ENCODE peak calls at places on chromosomes 6 and 20, in eight cellular contexts. I is PC-3; K is fibroblast of lung; P is tibial nerve; T is CD4-positive, alpha-beta memory T cell; J is CD4-positive, alpha-beta T cell; A is HCT116; E is A549. R is an unnamed sample.

GRCh38 chr20:8291200-8291599 is 159.1 kb downstream of the PLCB1 start:
- DNase-seq in P (no peak), J (no peak), K (no peak), T (no peak), A (no peak), I (no peak), E (no peak), R (no peak)

GRCh38 chr20:21739682-21740081 is 34.2 kb downstream of the PAX1 start:
- DNase-seq in A (no peak), J (no peak), P (no peak), K (no peak), T (no peak), E (no peak), I (no peak), R (peak; percentile 39)

GRCh38 chr20:38418509-38419204 is 16.5 kb downstream of the SNHG17 start:
- DNase-seq in T (no peak), K (peak; percentile 43), J (no peak), E (no peak), I (no peak), A (no peak), P (no peak), R (peak; percentile 42)

GRCh38 chr6:88636871-88637270 is 326.5 kb downstream of the RNGTT start:
- DNase-seq in J (no peak), K (no peak), A (no peak), T (no peak), I (no peak), P (no peak), E (no peak), R (no peak)

GRCh38 chr6:6169141-6169540 is 151.3 kb downstream of the F13A1 start:
- DNase-seq in I (no peak), E (no peak), A (no peak), T (no peak), P (no peak), J (no peak), K (no peak), R (no peak)

GRCh38 chr20:30922129-30922528 is 335.3 kb upstream of the DEFB115 start:
- DNase-seq in P (no peak), E (no peak), A (no peak), T (no peak), I (no peak), K (no peak), J (no peak), R (no peak)

GRCh38 chr6:148396926-148397325 is 54.3 kb downstream of the SASH1 start:
- DNase-seq in K (no peak), J (no peak), E (no peak), I (no peak), A (no peak), P (no peak), T (no peak), R (no peak)

GRCh38 chr20:37390891-37391525 is 45.1 kb downstream of the SRC start:
- DNase-seq in T (no peak), J (no peak), A (no peak), K (no peak), I (no peak), P (no peak), E (peak; percentile 22), R (peak; percentile 9)

GRCh38 chr20:63891061-63892002 is 3.6 kb upstream of the DNAJC5 start:
- DNase-seq in A (no peak), E (no peak), J (no peak), I (no peak), K (no peak), P (no peak), T (no peak), R (no peak)

GRCh38 chr6:45222380-45222779 is 105.8 kb upstream of the RUNX2 start:
- DNase-seq in T (no peak), E (no peak), J (no peak), I (no peak), K (peak; percentile 12), P (no peak), A (no peak), R (no peak)

GRCh38 chr6:84061174-84061573 is 27.6 kb downstream of the MRAP2 start:
- DNase-seq in P (no peak), E (no peak), K (no peak), J (no peak), A (no peak), I (no peak), T (no peak), R (no peak)

GRCh38 chr6:106870069-106870468 is 104.5 kb downstream of the CD24 start:
- DNase-seq in I (peak; percentile 75), E (peak; percentile 34), P (no peak), K (peak; percentile 97), J (no peak), A (no peak), T (no peak), R (no peak)

GRCh38 chr20:64083380-64084208 is 604 bp downstream of the LKAAEAR1 start:
- DNase-seq in K (peak; percentile 79), A (no peak), P (peak; percentile 36), J (peak; percentile 54), T (peak; percentile 50), I (peak; percentile 77), E (peak; percentile 87), R (peak; percentile 46)

GRCh38 chr20:64149809-64150560 is 14.3 kb upstream of the MYT1 start:
- DNase-seq in E (no peak), I (no peak), T (no peak), J (no peak), P (no peak), A (no peak), K (no peak), R (no peak)

GRCh38 chr20:9409352-9409751 is 105.0 kb upstream of the LAMP5 start:
- DNase-seq in K (peak; percentile 76), A (no peak), I (peak; percentile 77), J (no peak), P (no peak), T (no peak), E (no peak), R (no peak)

GRCh38 chr6:35139924-35140524 is 1.1 kb downstream of the TCP11 start:
- DNase-seq in I (peak; percentile 74), K (peak; percentile 67), A (peak; percentile 50), J (peak; percentile 14), T (peak; percentile 37), E (peak; percentile 67), P (no peak), R (peak; percentile 57)

GRCh38 chr6:138182939-138183791 is 21.4 kb downstream of the ARFGEF3 start:
- DNase-seq in K (no peak), T (no peak), P (no peak), J (no peak), A (no peak), E (no peak), I (no peak), R (peak; percentile 9)

GRCh38 chr6:131213501-131213990 is 78.3 kb downstream of the AKAP7 start:
- DNase-seq in K (peak; percentile 36), E (no peak), T (no peak), P (no peak), I (no peak), J (no peak), A (no peak), R (no peak)

GRCh38 chr20:32521780-32522524 is 63.2 kb downstream of the NOL4L start:
- DNase-seq in A (peak; percentile 15), I (peak; percentile 74), P (no peak), K (peak; percentile 33), T (peak; percentile 70), E (peak; percentile 51), J (peak; percentile 53), R (peak; percentile 72)

GRCh38 chr20:32524871-32525501 is 60.1 kb downstream of the NOL4L start:
- DNase-seq in E (no peak), K (no peak), A (no peak), T (no peak), J (no peak), I (no peak), P (peak; percentile 40), R (no peak)

GRCh38 chr20:32523613-32524218 is 61.4 kb downstream of the NOL4L start:
- DNase-seq in E (no peak), K (no peak), A (no peak), T (no peak), J (no peak), P (no peak), I (no peak), R (peak; percentile 98)

GRCh38 chr20:32522525-32522774 is 62.7 kb downstream of the NOL4L start:
- DNase-seq in J (no peak), P (no peak), T (no peak), A (no peak), E (no peak), I (no peak), K (no peak), R (peak; percentile 69)

GRCh38 chr20:32522775-32523612 is 62.1 kb downstream of the NOL4L start:
- DNase-seq in E (no peak), T (no peak), J (no peak), I (no peak), A (no peak), P (no peak), K (peak; percentile 30), R (peak; percentile 53)
- H3K27ac ChIP-seq in E (no peak overlapping the region), T (peak overlapping the region; percentile 38), J (peak overlapping the region; percentile 69), I (no peak overlapping the region), A (no peak overlapping the region), P (no peak overlapping the region), K (no peak overlapping the region), R (no peak overlapping the region)

GRCh38 chr20:49753133-49753532 is 39.5 kb upstream of the B4GALT5 start:
- DNase-seq in T (no peak), I (peak; percentile 63), P (no peak), K (no peak), A (no peak), E (no peak), J (no peak), R (no peak)
- H3K27ac ChIP-seq in T (no peak overlapping the region), I (no peak overlapping the region), P (no peak overlapping the region), K (no peak overlapping the region), A (no peak overlapping the region), E (no peak overlapping the region), J (no peak overlapping the region), R (no peak overlapping the region)

GRCh38 chr6:24980507-24981384 is 45.0 kb upstream of the RIPOR2 start:
- DNase-seq in P (no peak), E (no peak), J (no peak), A (no peak), K (peak; percentile 69), T (no peak), I (peak; percentile 19), R (no peak)
- H3K27ac ChIP-seq in P (peak overlapping the region; percentile 63), E (no peak overlapping the region), J (no peak overlapping the region), A (no peak overlapping the region), K (no peak overlapping the region), T (no peak overlapping the region), I (no peak overlapping the region), R (no peak overlapping the region)

DNA sequence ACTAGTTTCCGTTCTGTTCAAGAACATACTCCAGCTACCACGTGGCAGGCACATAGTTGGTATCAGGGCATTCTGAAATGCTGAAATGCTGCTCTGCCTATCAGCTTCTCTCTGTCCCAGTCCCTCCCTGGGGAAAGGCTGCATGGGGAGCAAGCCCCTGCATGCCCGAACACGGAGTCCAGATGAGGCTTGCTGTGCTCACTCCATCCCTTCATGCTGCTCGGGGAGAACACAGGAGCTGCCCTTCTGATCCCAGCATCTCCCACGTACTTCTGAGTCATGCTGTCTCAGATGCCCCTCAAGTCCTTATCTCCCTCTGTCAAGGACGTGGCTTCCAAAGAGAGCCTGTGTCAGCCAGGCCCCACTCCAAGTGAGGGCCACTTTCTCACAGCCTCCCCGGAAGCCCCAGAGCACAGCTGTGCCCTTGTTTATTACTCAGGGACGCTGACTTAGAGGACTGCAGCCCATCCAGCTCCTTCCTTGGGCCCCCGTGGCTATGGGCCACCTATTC is 29.4 kb downstream of the THBS2 start:
- DNase-seq in E (no peak), K (peak; percentile 91), I (no peak), A (no peak), T (no peak), J (no peak), P (no peak), R (peak; percentile 36)
- H3K27ac ChIP-seq in E (no peak overlapping the region), K (peak overlapping the region; percentile 28), I (no peak overlapping the region), A (no peak overlapping the region), T (no peak overlapping the region), J (no peak overlapping the region), P (peak overlapping the region; percentile 34), R (no peak overlapping the region)

GRCh38 chr20:19806806-19807691 is 49.0 kb downstream of the RIN2 start:
- DNase-seq in P (no peak), J (no peak), A (no peak), T (no peak), I (peak; percentile 71), K (peak; percentile 82), E (peak; percentile 32), R (peak; percentile 71)
- H3K27ac ChIP-seq in P (peak overlapping the region; percentile 37), J (no peak overlapping the region), A (no peak overlapping the region), T (no peak overlapping the region), I (peak overlapping the region; percentile 32), K (peak overlapping the region; percentile 1), E (peak overlapping the region; percentile 4), R (peak overlapping the region; percentile 65)

R was measured in SJCRH30.